ENCODE peak calls at places on chromosomes 7 and 10, in seven cellular contexts. M is suprapubic skin, X is lung, U is Panc1, D is thoracic aorta, Z is adrenal gland, G is mammary epithelial cell. A is an unnamed sample. For H3K9me3, the result is how much of the 10 kb centered on the place peaks cover.

GRCh38 chr7:80831996-80832395 is 86.9 kb downstream of the SEMA3C start:
- DNase-seq in M (no peak), X (no peak), U (no peak), D (no peak), Z (no peak), G (peak), A (no peak)

GRCh38 chr7:112357136-112357535 is 93.1 kb upstream of the IFRD1 start:
- DNase-seq in M (no peak), X (no peak), U (no peak), D (no peak), Z (no peak), G (no peak), A (peak)

GRCh38 chr7:1418505-1419309 is 40.6 kb downstream of the MICALL2 start:
- DNase-seq in M (no peak), X (no peak), U (no peak), D (no peak), Z (no peak), G (no peak), A (no peak)

GRCh38 chr7:100965723-100966541 is 3.4 kb upstream of the MUC12 start:
- DNase-seq in M (no peak), X (peak), U (no peak), D (no peak), Z (peak), G (peak), A (peak)

GRCh38 chr10:49488056-49488455 is 50.9 kb downstream of the ERCC6 start:
- DNase-seq in M (no peak), X (no peak), U (no peak), D (no peak), Z (peak), G (no peak), A (no peak)

GRCh38 chr10:125982256-125982948 is 86.0 kb downstream of the FANK1 start:
- DNase-seq in M (no peak), X (peak), U (peak), D (no peak), Z (peak), G (peak), A (peak)

GRCh38 chr10:35993816-35994515 is 351.9 kb upstream of the FZD8 start:
- DNase-seq in M (no peak), X (no peak), U (no peak), D (no peak), Z (no peak), G (no peak), A (no peak)

GRCh38 chr7:140723002-140723401 is 26.5 kb downstream of the NDUFB2 start:
- DNase-seq in M (no peak), X (no peak), U (no peak), D (no peak), Z (no peak), G (no peak), A (no peak)

GRCh38 chr7:21355406-21355874 is 72.4 kb upstream of the SP4 start:
- DNase-seq in M (no peak), X (no peak), U (no peak), D (no peak), Z (no peak), G (no peak), A (no peak)

GRCh38 chr10:11505636-11506035 is 105.8 kb downstream of the USP6NL start:
- DNase-seq in M (no peak), X (no peak), U (no peak), D (no peak), Z (no peak), G (no peak), A (no peak)

GRCh38 chr10:89301231-89301630 is 615 bp upstream of the IFIT2 start:
- DNase-seq in M (no peak), X (peak), U (no peak), D (no peak), Z (no peak), G (peak), A (peak)

GRCh38 chr10:112689327-112689726 is 242.3 kb downstream of the VTI1A start:
- DNase-seq in M (no peak), X (no peak), U (no peak), D (no peak), Z (no peak), G (peak), A (peak)

GRCh38 chr7:150848561-150849115 is 3.7 kb upstream of the AOC1 start:
- DNase-seq in M (no peak), X (no peak), U (no peak), D (no peak), Z (peak), G (no peak), A (no peak)

GRCh38 chr10:10490187-10490980 is 527.3 kb upstream of the CELF2 start:
- DNase-seq in M (no peak), X (no peak), U (no peak), D (no peak), Z (no peak), G (no peak), A (no peak)

GRCh38 chr7:76509931-76510877 is at the start of gene UPK3B:
- DNase-seq in M (peak), X (peak), U (no peak), D (no peak), Z (no peak), G (peak), A (peak)

GRCh38 chr10:10394933-10395658 is 622.6 kb upstream of the CELF2 start:
- DNase-seq in M (no peak), X (no peak), U (no peak), D (no peak), Z (no peak), G (no peak), A (no peak)

GRCh38 chr7:130476287-130477001 is 15.4 kb upstream of the MEST start:
- DNase-seq in M (no peak), X (no peak), U (no peak), D (no peak), Z (no peak), G (peak), A (no peak)

GRCh38 chr7:155360495-155361362 is 63.1 kb downstream of the INSIG1 start:
- DNase-seq in M (no peak), X (no peak), U (no peak), D (no peak), Z (no peak), G (no peak), A (no peak)

GRCh38 chr10:5461914-5462840 is 37.2 kb downstream of the CALML5 start:
- DNase-seq in M (no peak), X (no peak), U (no peak), D (no peak), Z (no peak), G (peak), A (peak)

GRCh38 chr7:110944448-110944847 is 146.5 kb upstream of the LRRN3 start:
- DNase-seq in M (no peak), X (no peak), U (no peak), D (no peak), Z (no peak), G (no peak), A (no peak)

GRCh38 chr7:25664593-25664992 is 436.3 kb upstream of the NPVF start:
- DNase-seq in M (no peak), X (no peak), U (no peak), D (no peak), Z (no peak), G (no peak), A (no peak)

GRCh38 chr7:6256709-6257535 is 15.5 kb downstream of the CYTH3 start:
- DNase-seq in M (no peak), X (no peak), U (no peak), D (no peak), Z (no peak), G (peak), A (peak)

GRCh38 chr10:110568055-110568735 is 700 bp downstream of the SMC3 start:
- DNase-seq in M (peak), X (peak), U (no peak), D (peak), Z (no peak), G (peak), A (peak)

GRCh38 chr10:5975641-5976473 is 1.5 kb downstream of the IL15RA start:
- DNase-seq in M (peak), X (no peak), U (no peak), D (no peak), Z (peak), G (no peak), A (no peak)

GRCh38 chr7:90624128-90624980 is 28.2 kb downstream of the CDK14 start:
- DNase-seq in M (no peak), X (no peak), U (no peak), D (no peak), Z (no peak), G (peak), A (peak)

GRCh38 chr7:114822131-114822530 is 99.8 kb upstream of the MDFIC start:
- DNase-seq in M (no peak), X (no peak), U (no peak), D (no peak), Z (no peak), G (no peak), A (no peak)

GRCh38 chr10:5895804-5896203 is 5.8 kb downstream of the FBH1 start:
- DNase-seq in M (no peak), X (no peak), U (no peak), D (no peak), Z (no peak), G (no peak), A (no peak)

GRCh38 chr10:19845963-19846362 is 29.7 kb downstream of the PLXDC2 start:
- DNase-seq in M (no peak), X (no peak), U (no peak), D (no peak), Z (no peak), G (peak), A (no peak)

GRCh38 chr10:116973946-116974345 is 31.0 kb downstream of the SHTN1 start:
- DNase-seq in M (no peak), X (no peak), U (no peak), D (no peak), Z (no peak), G (no peak), A (no peak)

GRCh38 chr7:70743531-70743930 is 388.4 kb upstream of the GALNT17 start:
- DNase-seq in M (no peak), X (no peak), U (no peak), D (no peak), Z (no peak), G (no peak), A (no peak)

GRCh38 chr7:12771378-12771877 is 84.0 kb downstream of the ARL4A start:
- DNase-seq in M (no peak), X (peak), U (no peak), D (no peak), Z (peak), G (peak), A (no peak)

GRCh38 chr10:57098146-57098545 is 737.1 kb upstream of the ZWINT start:
- DNase-seq in M (no peak), X (no peak), U (no peak), D (no peak), Z (no peak), G (no peak), A (no peak)

DNA sequence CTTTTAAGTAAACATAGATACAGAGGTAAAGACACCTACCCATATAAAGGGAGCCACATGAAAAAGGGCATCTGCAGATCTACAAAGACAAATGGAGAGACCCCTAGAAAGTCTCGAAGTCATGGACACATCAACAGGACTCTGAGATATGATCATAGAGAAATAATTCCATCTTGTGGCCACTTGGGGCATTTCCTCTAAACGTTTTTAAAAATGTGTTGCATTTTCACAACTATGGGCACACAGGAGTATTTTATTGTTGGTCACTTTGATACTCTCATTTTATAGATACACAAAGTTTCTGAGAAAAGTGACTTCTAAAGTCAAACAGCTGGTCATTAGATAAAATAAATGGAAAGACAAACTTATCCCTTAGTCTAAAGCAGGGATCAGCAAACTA is 87.1 kb downstream of the CRTAC1 start:
- DNase-seq in M (no peak), X (no peak), U (no peak), D (no peak), Z (no peak), G (no peak), A (no peak)
- TF ChIP-seq CTCF in M (no peak), X (no peak), U (no peak), D (no peak), Z (no peak), G (no peak), A (no peak)

GRCh38 chr10:75922435-75922834 is 491.0 kb downstream of the LRMDA start:
- DNase-seq in M (no peak), X (no peak), U (no peak), D (no peak), Z (no peak), G (peak), A (peak)
- H3K9me3 ChIP-seq in M (under half), X (under half), U (under half), D (under half), Z (under half), G (under half), A (under half)

DNA sequence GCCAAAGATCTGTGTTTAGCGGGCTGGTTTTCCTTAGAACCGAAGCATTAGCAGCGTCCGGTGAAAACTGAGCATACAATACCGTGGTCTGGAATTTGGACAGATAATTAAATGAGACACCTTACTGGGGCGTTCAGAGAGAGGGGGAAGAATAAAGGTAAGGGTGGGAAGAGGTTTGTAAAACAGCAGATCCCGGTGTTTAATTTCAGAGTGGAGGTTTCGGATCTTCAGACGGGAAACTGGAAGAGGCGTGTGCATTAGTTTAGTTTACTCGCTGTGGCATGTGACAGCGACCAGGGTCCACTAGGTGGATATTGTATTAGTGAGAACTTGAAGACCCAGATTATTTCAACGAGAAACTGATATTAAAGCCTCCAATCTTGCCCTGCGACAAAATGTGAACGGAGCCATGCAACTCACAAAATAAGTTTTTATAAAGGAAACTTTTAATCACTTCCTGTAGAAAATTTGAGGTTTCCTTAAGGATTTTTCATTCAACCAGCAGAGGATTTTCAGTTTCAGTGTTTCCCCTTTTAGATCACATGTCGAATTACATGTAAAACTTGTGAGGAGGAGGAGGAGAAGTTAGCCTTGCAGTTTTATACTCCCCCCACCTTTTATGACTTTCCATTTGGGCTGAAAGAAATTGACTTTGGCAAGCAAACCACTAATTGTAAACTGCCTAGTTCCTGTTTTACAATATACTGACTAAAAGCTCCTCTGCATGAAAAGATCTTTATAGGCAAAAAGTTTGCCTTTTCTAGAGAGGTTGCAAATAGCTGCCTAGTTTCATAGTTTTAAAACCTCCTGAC is 2.8 kb downstream of the BAMBI start:
- DNase-seq in M (no peak), X (no peak), U (no peak), D (no peak), Z (no peak), G (peak), A (peak)
- TF ChIP-seq CTCF in M (no peak), X (no peak), U (peak), D (peak), Z (peak), G (peak), A (peak)

DNA sequence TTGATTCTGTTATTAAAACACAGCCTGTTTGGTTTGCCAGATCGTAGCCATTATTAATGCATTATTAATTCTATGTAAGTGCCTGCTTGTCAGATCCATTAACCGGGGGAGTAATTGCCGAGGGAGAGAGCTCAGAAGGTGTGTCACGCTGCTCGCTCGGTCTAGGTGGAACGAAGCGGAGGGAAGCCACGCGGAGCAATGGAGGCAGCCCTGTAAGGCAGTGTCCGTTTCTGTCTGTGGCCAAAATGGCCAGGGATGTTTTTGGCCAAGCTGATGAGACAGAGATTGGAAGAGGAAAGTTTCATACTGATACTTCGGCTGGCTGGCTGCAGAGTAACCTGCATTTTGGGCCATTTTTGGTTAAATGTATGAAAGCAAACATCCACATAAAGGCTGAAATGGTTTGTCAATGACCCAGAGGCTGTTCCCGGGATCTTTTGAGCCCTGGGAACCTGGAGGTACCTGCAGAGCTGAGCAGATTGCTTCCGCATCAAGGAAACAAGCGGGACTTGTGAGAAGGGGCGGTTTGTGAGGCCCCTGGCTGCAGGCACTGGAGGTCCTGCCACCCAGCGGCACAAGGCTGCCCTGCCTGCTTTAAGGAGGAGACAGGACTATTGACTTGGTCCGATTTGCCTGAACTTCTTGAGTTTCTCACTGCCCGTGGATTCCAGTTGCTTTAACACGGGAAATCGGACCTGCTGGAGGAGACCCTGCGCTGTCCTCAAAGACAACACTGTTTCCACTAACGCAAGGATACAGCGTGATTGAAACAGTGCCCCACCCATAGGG is 129.9 kb downstream of the DNAJB6 start:
- DNase-seq in M (no peak), X (no peak), U (no peak), D (no peak), Z (no peak), G (no peak), A (no peak)
- H3K9me3 ChIP-seq in M (under half), X (under half), U (under half), D (under half), Z (under half), G (under half), A (under half)

GRCh38 chr7:93378131-93378530 is 146.0 kb downstream of the VPS50 start:
- DNase-seq in M (no peak), X (no peak), U (no peak), D (no peak), Z (no peak), G (no peak), A (no peak)
- TF ChIP-seq CTCF in M (no peak), X (no peak), U (no peak), D (no peak), Z (no peak), G (no peak), A (no peak)

GRCh38 chr7:117665393-117665792 is 185.6 kb downstream of the CFTR start:
- DNase-seq in M (no peak), X (no peak), U (no peak), D (no peak), Z (no peak), G (no peak), A (no peak)

GRCh38 chr7:117656806-117657205 is 177.0 kb downstream of the CFTR start:
- DNase-seq in M (no peak), X (no peak), U (no peak), D (no peak), Z (no peak), G (no peak), A (no peak)

GRCh38 chr7:117664047-117664446 is 184.2 kb downstream of the CFTR start:
- DNase-seq in M (no peak), X (no peak), U (no peak), D (no peak), Z (no peak), G (no peak), A (no peak)

GRCh38 chr7:117659453-117660086 is 179.7 kb downstream of the CFTR start:
- DNase-seq in M (no peak), X (no peak), U (no peak), D (no peak), Z (no peak), G (no peak), A (peak)

GRCh38 chr7:117661312-117661711 is 181.5 kb downstream of the CFTR start:
- DNase-seq in M (no peak), X (no peak), U (no peak), D (no peak), Z (no peak), G (no peak), A (no peak)
- H3K9me3 ChIP-seq in M (under half), X (under half), U (under half), D (under half), Z (under half), G (under half), A (under half)

DNA sequence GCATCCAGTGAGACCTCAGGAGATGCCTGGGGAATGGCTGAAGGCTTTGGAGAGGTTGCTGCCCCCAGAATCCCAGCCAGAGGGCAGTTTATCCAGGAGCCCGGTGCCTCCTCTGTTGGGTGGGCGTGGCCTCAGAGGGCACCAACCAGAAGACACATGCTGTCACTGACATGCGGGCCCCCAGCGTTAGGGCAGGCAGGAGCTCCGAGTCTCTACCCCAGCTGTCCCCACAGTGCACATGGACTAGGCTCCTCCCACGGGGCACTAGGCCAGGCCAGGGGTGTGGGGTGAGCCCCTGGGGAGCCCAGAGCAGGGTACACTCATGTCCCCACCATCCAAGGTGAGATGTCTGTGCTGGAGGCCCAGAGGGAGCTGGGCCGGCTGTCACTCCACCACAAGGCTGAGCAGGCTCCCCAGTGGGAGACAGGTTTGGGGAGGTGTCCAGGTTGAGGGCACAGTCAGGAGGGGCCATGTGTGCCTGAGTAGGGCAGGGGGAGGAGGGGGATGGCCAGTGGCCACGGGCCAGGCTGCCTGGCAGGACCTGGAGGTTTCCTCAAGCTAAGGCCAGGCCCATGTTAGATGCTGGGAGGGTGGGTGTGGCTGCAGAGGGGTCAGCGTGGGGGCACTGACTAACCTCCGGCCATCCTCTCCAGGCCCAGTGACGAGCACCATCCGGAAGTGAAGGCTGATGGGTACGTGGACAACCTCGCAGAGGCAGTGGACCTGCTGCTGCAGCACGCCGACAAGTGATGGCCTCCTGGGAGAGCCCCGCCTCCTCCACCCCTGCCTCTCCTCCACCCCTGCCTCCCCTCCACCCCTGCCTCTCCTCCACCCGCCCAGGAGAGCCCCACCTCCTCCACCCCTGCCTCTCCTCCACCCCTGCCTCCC is 131.3 kb downstream of the FAM53B start:
- DNase-seq in M (no peak), X (no peak), U (no peak), D (peak), Z (no peak), G (no peak), A (peak)
- TF ChIP-seq CTCF in M (no peak), X (no peak), U (no peak), D (no peak), Z (no peak), G (no peak), A (no peak)